ENCODE peak calls at places on chromosomes 12 and 14, in seven cellular contexts. One of them, this sample, is unnamed.

GRCh38 chr12:65443038-65443437 is 164.6 kb downstream of the MSRB3 start:
- DNase-seq in AG08396: no peak
- DNase-seq in CD8-positive, alpha-beta T cell: no peak
- DNase-seq in fibroblast of the aortic adventitia: peak
- DNase-seq in stimulated activated CD4-positive, alpha-beta T cell treated with anti-CD3 and anti-CD28 coated beads, Interleukin-2, amount 100 ng/mL, for 4 hours: no peak
- DNase-seq in NT2/D1: no peak
- DNase-seq in kidney: no peak
- DNase-seq in this sample: no peak

GRCh38 chr12:6435941-6436715 is 8.6 kb upstream of the CD27 start:
- DNase-seq in AG08396: no peak
- DNase-seq in CD8-positive, alpha-beta T cell: no peak
- DNase-seq in fibroblast of the aortic adventitia: no peak
- DNase-seq in stimulated activated CD4-positive, alpha-beta T cell treated with anti-CD3 and anti-CD28 coated beads, Interleukin-2, amount 100 ng/mL, for 4 hours: no peak
- DNase-seq in NT2/D1: no peak
- DNase-seq in kidney: peak
- DNase-seq in this sample: no peak

GRCh38 chr12:13559318-13559978 is 362.9 kb downstream of the EMP1 start:
- DNase-seq in AG08396: no peak
- DNase-seq in CD8-positive, alpha-beta T cell: no peak
- DNase-seq in fibroblast of the aortic adventitia: no peak
- DNase-seq in stimulated activated CD4-positive, alpha-beta T cell treated with anti-CD3 and anti-CD28 coated beads, Interleukin-2, amount 100 ng/mL, for 4 hours: no peak
- DNase-seq in NT2/D1: no peak
- DNase-seq in kidney: no peak
- DNase-seq in this sample: no peak

GRCh38 chr12:108306014-108306501 is 33.1 kb downstream of the CMKLR1 start:
- DNase-seq in AG08396: no peak
- DNase-seq in CD8-positive, alpha-beta T cell: no peak
- DNase-seq in fibroblast of the aortic adventitia: peak
- DNase-seq in stimulated activated CD4-positive, alpha-beta T cell treated with anti-CD3 and anti-CD28 coated beads, Interleukin-2, amount 100 ng/mL, for 4 hours: no peak
- DNase-seq in NT2/D1: no peak
- DNase-seq in kidney: peak
- DNase-seq in this sample: no peak

GRCh38 chr12:67752226-67752732 is 103.7 kb downstream of the DYRK2 start:
- DNase-seq in AG08396: no peak
- DNase-seq in CD8-positive, alpha-beta T cell: no peak
- DNase-seq in fibroblast of the aortic adventitia: no peak
- DNase-seq in stimulated activated CD4-positive, alpha-beta T cell treated with anti-CD3 and anti-CD28 coated beads, Interleukin-2, amount 100 ng/mL, for 4 hours: no peak
- DNase-seq in NT2/D1: no peak
- DNase-seq in kidney: no peak
- DNase-seq in this sample: no peak

GRCh38 chr14:48792376-48793024 is 793.7 kb downstream of the RPS29 start:
- DNase-seq in AG08396: peak
- DNase-seq in CD8-positive, alpha-beta T cell: no peak
- DNase-seq in fibroblast of the aortic adventitia: no peak
- DNase-seq in stimulated activated CD4-positive, alpha-beta T cell treated with anti-CD3 and anti-CD28 coated beads, Interleukin-2, amount 100 ng/mL, for 4 hours: no peak
- DNase-seq in NT2/D1: peak
- DNase-seq in kidney: no peak
- DNase-seq in this sample: no peak

GRCh38 chr12:78208106-78208505 is 377.4 kb downstream of the NAV3 start:
- DNase-seq in AG08396: no peak
- DNase-seq in CD8-positive, alpha-beta T cell: no peak
- DNase-seq in fibroblast of the aortic adventitia: no peak
- DNase-seq in stimulated activated CD4-positive, alpha-beta T cell treated with anti-CD3 and anti-CD28 coated beads, Interleukin-2, amount 100 ng/mL, for 4 hours: no peak
- DNase-seq in NT2/D1: no peak
- DNase-seq in kidney: no peak
- DNase-seq in this sample: no peak

GRCh38 chr12:130026608-130027176 is 122.9 kb upstream of the TMEM132D start:
- DNase-seq in AG08396: no peak
- DNase-seq in CD8-positive, alpha-beta T cell: peak
- DNase-seq in fibroblast of the aortic adventitia: no peak
- DNase-seq in stimulated activated CD4-positive, alpha-beta T cell treated with anti-CD3 and anti-CD28 coated beads, Interleukin-2, amount 100 ng/mL, for 4 hours: peak
- DNase-seq in NT2/D1: peak
- DNase-seq in kidney: no peak
- DNase-seq in this sample: no peak

GRCh38 chr12:82665142-82665923 is 21.4 kb upstream of the TMTC2 start:
- DNase-seq in AG08396: no peak
- DNase-seq in CD8-positive, alpha-beta T cell: no peak
- DNase-seq in fibroblast of the aortic adventitia: no peak
- DNase-seq in stimulated activated CD4-positive, alpha-beta T cell treated with anti-CD3 and anti-CD28 coated beads, Interleukin-2, amount 100 ng/mL, for 4 hours: no peak
- DNase-seq in NT2/D1: peak
- DNase-seq in kidney: no peak
- DNase-seq in this sample: no peak

GRCh38 chr14:76950043-76951020 is 78.2 kb downstream of the IRF2BPL start:
- DNase-seq in AG08396: no peak
- DNase-seq in CD8-positive, alpha-beta T cell: no peak
- DNase-seq in fibroblast of the aortic adventitia: peak
- DNase-seq in stimulated activated CD4-positive, alpha-beta T cell treated with anti-CD3 and anti-CD28 coated beads, Interleukin-2, amount 100 ng/mL, for 4 hours: no peak
- DNase-seq in NT2/D1: no peak
- DNase-seq in kidney: no peak
- DNase-seq in this sample: no peak

GRCh38 chr12:91616401-91616800 is 433.8 kb upstream of the DCN start:
- DNase-seq in AG08396: no peak
- DNase-seq in CD8-positive, alpha-beta T cell: no peak
- DNase-seq in fibroblast of the aortic adventitia: no peak
- DNase-seq in stimulated activated CD4-positive, alpha-beta T cell treated with anti-CD3 and anti-CD28 coated beads, Interleukin-2, amount 100 ng/mL, for 4 hours: no peak
- DNase-seq in NT2/D1: no peak
- DNase-seq in kidney: no peak
- DNase-seq in this sample: no peak

GRCh38 chr14:21631084-21631483 is 3.7 kb downstream of the OR10G2 start:
- DNase-seq in AG08396: no peak
- DNase-seq in CD8-positive, alpha-beta T cell: no peak
- DNase-seq in fibroblast of the aortic adventitia: no peak
- DNase-seq in stimulated activated CD4-positive, alpha-beta T cell treated with anti-CD3 and anti-CD28 coated beads, Interleukin-2, amount 100 ng/mL, for 4 hours: no peak
- DNase-seq in NT2/D1: no peak
- DNase-seq in kidney: no peak
- DNase-seq in this sample: no peak

GRCh38 chr12:130076126-130076525 is 86.1 kb upstream of the FZD10 start:
- DNase-seq in AG08396: no peak
- DNase-seq in CD8-positive, alpha-beta T cell: no peak
- DNase-seq in fibroblast of the aortic adventitia: no peak
- DNase-seq in stimulated activated CD4-positive, alpha-beta T cell treated with anti-CD3 and anti-CD28 coated beads, Interleukin-2, amount 100 ng/mL, for 4 hours: no peak
- DNase-seq in NT2/D1: no peak
- DNase-seq in kidney: no peak
- DNase-seq in this sample: no peak

GRCh38 chr12:82507656-82508055 is 149.3 kb downstream of the METTL25 start:
- DNase-seq in AG08396: no peak
- DNase-seq in CD8-positive, alpha-beta T cell: no peak
- DNase-seq in fibroblast of the aortic adventitia: no peak
- DNase-seq in stimulated activated CD4-positive, alpha-beta T cell treated with anti-CD3 and anti-CD28 coated beads, Interleukin-2, amount 100 ng/mL, for 4 hours: no peak
- DNase-seq in NT2/D1: no peak
- DNase-seq in kidney: no peak
- DNase-seq in this sample: no peak